ENCODE peak calls at places on chromosomes 13 and 19, in five cellular contexts. P is epithelial cell of proximal tubule, H is kidney epithelial cell, G is spleen, I is tibial nerve. E is an unnamed sample.

GRCh38 chr13:36571444-36571843 is 102.4 kb upstream of the SERTM1 start:
- DNase-seq in H (no peak), P (no peak), I (no peak), G (no peak), E (no peak)

GRCh38 chr13:31538067-31539042 is 201.0 kb upstream of the RXFP2 start:
- DNase-seq in H (no peak), P (no peak), I (no peak), G (no peak), E (no peak)

GRCh38 chr19:8611391-8611883 is 922 bp upstream of the ADAMTS10 start:
- DNase-seq in G (no peak), H (no peak), P (no peak), I (no peak), E (no peak)

GRCh38 chr13:44309771-44310767 is 63.6 kb upstream of the SERP2 start:
- DNase-seq in P (no peak), I (no peak), G (no peak), H (no peak), E (no peak)

GRCh38 chr19:3061214-3062161 is 807 bp downstream of the TLE5 start:
- DNase-seq in I (no peak), G (peak; percentile 95), P (no peak), H (no peak), E (no peak)

GRCh38 chr13:62360609-62361008 is 945.0 kb upstream of the PCDH20 start:
- DNase-seq in H (no peak), G (no peak), P (no peak), I (no peak), E (no peak)

GRCh38 chr19:2578391-2578826 is 102.5 kb downstream of the GADD45B start:
- DNase-seq in H (peak; percentile 18), I (no peak), G (peak; percentile 66), P (no peak), E (peak; percentile 44)

GRCh38 chr13:106475852-106476251 is 59.6 kb downstream of the EFNB2 start:
- DNase-seq in H (no peak), I (no peak), G (no peak), P (no peak), E (no peak)

GRCh38 chr19:9785367-9786331 is 17.1 kb upstream of the ZNF846 start:
- DNase-seq in P (peak; percentile 59), H (peak; percentile 70), I (peak; percentile 99), G (peak; percentile 98), E (no peak)

GRCh38 chr13:33678084-33678483 is 139.9 kb upstream of the RFC3 start:
- DNase-seq in G (no peak), P (no peak), I (no peak), H (no peak), E (no peak)

GRCh38 chr13:79457948-79458347 is 23.0 kb upstream of the NDFIP2 start:
- DNase-seq in H (no peak), P (no peak), G (no peak), I (no peak), E (no peak)

GRCh38 chr13:80141114-80141849 is 199.6 kb downstream of the SPRY2 start:
- DNase-seq in I (peak; percentile 21), H (no peak), P (no peak), G (no peak), E (peak; percentile 49)

GRCh38 chr19:4657262-4657661 is 12.9 kb downstream of the MYDGF start:
- DNase-seq in P (no peak), I (no peak), G (no peak), H (no peak), E (no peak)

GRCh38 chr13:75803175-75803611 is 167.1 kb downstream of the LMO7 start:
- DNase-seq in H (no peak), G (no peak), I (no peak), P (no peak), E (no peak)

GRCh38 chr13:39565036-39565949 is 37.7 kb downstream of the LHFPL6 start:
- DNase-seq in G (no peak), H (peak; percentile 77), I (no peak), P (peak; percentile 92), E (peak; percentile 88)

GRCh38 chr13:93233997-93234416 is 7.4 kb downstream of the GPC6 start:
- DNase-seq in G (no peak), I (no peak), H (no peak), P (no peak), E (no peak)

GRCh38 chr19:31276831-31277230 is 72.4 kb downstream of the TSHZ3 start:
- DNase-seq in I (no peak), G (peak; percentile 38), H (no peak), P (no peak), E (no peak)

GRCh38 chr13:111895896-111896821 is 170.8 kb upstream of the SOX1 start:
- DNase-seq in I (no peak), P (no peak), G (no peak), H (no peak), E (no peak)

GRCh38 chr19:33311326-33311682 is 9.0 kb upstream of the CEBPA start:
- DNase-seq in H (no peak), I (no peak), G (no peak), P (no peak), E (no peak)

GRCh38 chr13:43757266-43757665 is 29.5 kb downstream of the ENOX1 start:
- DNase-seq in I (no peak), H (no peak), G (no peak), P (no peak), E (no peak)

GRCh38 chr13:26095846-26096245 is 44.0 kb upstream of the SHISA2 start:
- DNase-seq in H (no peak), I (no peak), G (no peak), P (no peak), E (no peak)

GRCh38 chr19:28577666-28578065 is 635.3 kb downstream of the UQCRFS1 start:
- DNase-seq in H (no peak), P (no peak), G (peak; percentile 27), I (no peak), E (no peak)

GRCh38 chr13:49374585-49375290 is 69.1 kb downstream of the CAB39L start:
- DNase-seq in H (peak; percentile 76), I (no peak), G (no peak), P (peak; percentile 78), E (no peak)

GRCh38 chr13:32938907-32939306 is 77.3 kb upstream of the KL start:
- DNase-seq in I (no peak), P (peak; percentile 44), G (no peak), H (peak; percentile 37), E (no peak)

GRCh38 chr19:50664204-50664603 is 15.0 kb downstream of the C19orf81 start:
- DNase-seq in G (no peak), P (no peak), H (no peak), I (no peak), E (no peak)

GRCh38 chr19:9149976-9150375 is 9.8 kb downstream of the ZNF317 start:
- DNase-seq in H (no peak), P (no peak), I (no peak), G (no peak), E (no peak)

GRCh38 chr13:112042496-112042895 is 24.5 kb upstream of the SOX1 start:
- DNase-seq in P (no peak), H (no peak), G (no peak), I (no peak), E (no peak)

GRCh38 chr19:43798546-43799409 is 3.5 kb downstream of the LYPD5 start:
- DNase-seq in H (no peak), P (no peak), I (no peak), G (peak; percentile 84), E (no peak)

GRCh38 chr19:16588824-16589577 is 16.8 kb upstream of the SLC35E1 start:
- DNase-seq in P (no peak), H (no peak), G (no peak), I (no peak), E (no peak)

GRCh38 chr19:18419699-18420460 is 682 bp downstream of the SSBP4 start:
- DNase-seq in G (peak; percentile 88), H (no peak), I (no peak), P (no peak), E (no peak)

GRCh38 chr19:18541258-18541991 is 1.9 kb downstream of the FKBP8 start:
- DNase-seq in H (no peak), G (no peak), I (peak; percentile 17), P (no peak), E (no peak)

GRCh38 chr19:29845576-29846176 is 33.9 kb downstream of the CCNE1 start:
- DNase-seq in P (no peak), I (no peak), H (no peak), G (peak; percentile 84), E (no peak)

GRCh38 chr19:39224910-39225309 is 19.9 kb downstream of the IFNL3 start:
- DNase-seq in H (no peak), G (no peak), P (no peak), I (no peak), E (no peak)

GRCh38 chr13:25872871-25873607 is 178.8 kb downstream of the SHISA2 start:
- DNase-seq in P (no peak), H (no peak), G (no peak), I (no peak), E (no peak)

GRCh38 chr19:13019330-13019729 is 24.1 kb downstream of the NFIX start:
- DNase-seq in G (no peak), I (no peak), P (no peak), H (no peak), E (no peak)

GRCh38 chr19:4676955-4677731 is 7.0 kb upstream of the MYDGF start:
- DNase-seq in H (no peak), I (no peak), P (no peak), G (no peak), E (no peak)

GRCh38 chr19:7349961-7350711 is 1.4 kb downstream of the ARHGEF18 start:
- DNase-seq in H (no peak), G (peak; percentile 93), I (no peak), P (no peak), E (no peak)

GRCh38 chr13:97478247-97478646 is 44.3 kb downstream of the RAP2A start:
- DNase-seq in P (no peak), I (no peak), H (no peak), G (no peak), E (no peak)

GRCh38 chr19:13987101-13987890 is 18.8 kb downstream of the RFX1 start:
- DNase-seq in G (peak; percentile 88), H (no peak), P (no peak), I (peak; percentile 27), E (no peak)

GRCh38 chr13:51599444-51600176 is 15.3 kb downstream of the WDFY2 start:
- DNase-seq in P (no peak), G (no peak), H (no peak), I (no peak), E (no peak)
- TF ChIP-seq CTCF in P (no peak), G (no peak), H (no peak), I (no peak), E (no peak)

GRCh38 chr19:41224632-41225031 is 5.6 kb downstream of the AXL start:
- DNase-seq in G (no peak), H (no peak), P (no peak), I (no peak), E (no peak)
- H3K4me3 ChIP-seq in G (no peak overlapping the region), H (no peak overlapping the region), P (no peak overlapping the region), I (no peak overlapping the region), E (peak overlapping the region; percentile 3)

GRCh38 chr19:1354496-1355257 is 29.0 kb upstream of the NDUFS7 start:
- DNase-seq in G (peak; percentile 96), H (no peak), P (no peak), I (peak; percentile 78), E (no peak)
- TF ChIP-seq CTCF in G (peak; percentile 14), H (no peak), P (no peak), I (no peak), E (no peak)

GRCh38 chr13:95553614-95554385 is 1.3 kb downstream of the CLDN10 start:
- DNase-seq in H (no peak), P (no peak), I (no peak), G (no peak), E (no peak)
- H3K4me3 ChIP-seq in H (peak overlapping the region; percentile 48), P (peak overlapping the region; percentile 52), I (no peak overlapping the region), G (no peak overlapping the region), E (no peak overlapping the region)

E was measured in AG04449.